ENCODE peak calls at places on chromosomes 4 and X, in eight cellular contexts. N is T-cell; A is colonic mucosa; W is stimulated activated CD4-positive, alpha-beta T cell treated with anti-CD3 and anti-CD28 coated beads, Interleukin-15, amount 100 ng/mL, for 1 hour; F is cardiac fibroblast; K is NAMALWA; P is SK-MEL-5; E is fibroblast of villous mesenchyme. G is an unnamed sample.

GRCh38 chr4:77169496-77169895 is 12.5 kb downstream of the CCNG2 start:
- DNase-seq in E (peak), W (no peak), P (no peak), F (no peak), N (no peak), K (no peak), A (no peak), G (no peak)

GRCh38 chr4:123528501-123529277 is 132.1 kb downstream of the SPRY1 start:
- DNase-seq in W (no peak), E (no peak), P (no peak), F (no peak), N (no peak), A (peak), K (no peak), G (no peak)

GRCh38 chrX:16628954-16629595 is 20.9 kb upstream of the S100G start:
- DNase-seq in W (no peak), K (no peak), F (no peak), A (no peak), E (no peak), N (no peak), P (no peak), G (no peak)

GRCh38 chr4:33746979-33747378 is 2497.3 kb downstream of the ARAP2 start:
- DNase-seq in F (peak), K (no peak), E (no peak), P (peak), A (no peak), W (no peak), N (no peak), G (no peak)

GRCh38 chr4:2570551-2571222 is 34.2 kb downstream of the FAM193A start:
- DNase-seq in P (no peak), W (peak), F (no peak), K (no peak), A (no peak), N (peak), E (no peak), G (no peak)

GRCh38 chr4:147984065-147984777 is 252.3 kb downstream of the ARHGAP10 start:
- DNase-seq in A (peak), E (peak), W (no peak), F (peak), P (peak), N (peak), K (peak), G (peak)

GRCh38 chrX:7263330-7263729 is 115.4 kb upstream of the PUDP start:
- DNase-seq in P (no peak), K (peak), F (no peak), W (no peak), N (no peak), E (no peak), A (no peak), G (no peak)

GRCh38 chr4:116925900-116926457 is 159.4 kb downstream of the TRAM1L1 start:
- DNase-seq in W (no peak), E (no peak), P (no peak), K (no peak), F (no peak), A (no peak), N (no peak), G (no peak)

GRCh38 chr4:3480528-3481112 is 17.5 kb downstream of the DOK7 start:
- DNase-seq in P (peak), N (peak), E (peak), W (peak), A (peak), K (peak), F (peak), G (peak)

GRCh38 chr4:108060164-108060563 is 70.5 kb downstream of the HADH start:
- DNase-seq in K (peak), A (no peak), P (peak), F (peak), N (no peak), E (peak), W (no peak), G (peak)

GRCh38 chr4:110630621-110631402 is 7.9 kb upstream of the PITX2 start:
- DNase-seq in K (no peak), P (no peak), A (no peak), E (peak), F (no peak), W (no peak), N (no peak), G (no peak)

GRCh38 chr4:32135642-32136041 is 1415.5 kb downstream of the PCDH7 start:
- DNase-seq in E (peak), P (no peak), F (peak), N (no peak), W (no peak), K (no peak), A (no peak), G (no peak)

GRCh38 chrX:121641560-121641959 is 594.1 kb downstream of the GLUD2 start:
- DNase-seq in N (no peak), A (no peak), K (no peak), E (peak), P (peak), F (peak), W (no peak), G (no peak)

GRCh38 chrX:136339702-136340101 is 38.9 kb downstream of the ADGRG4 start:
- DNase-seq in N (no peak), A (no peak), E (no peak), P (no peak), W (no peak), F (no peak), K (no peak), G (no peak)

GRCh38 chrX:134886201-134886600 is 104.6 kb upstream of the SMIM10 start:
- DNase-seq in P (no peak), N (no peak), A (no peak), W (no peak), F (peak), E (peak), K (no peak), G (no peak)

GRCh38 chr4:9924750-9925149 is 96.5 kb downstream of the SLC2A9 start:
- DNase-seq in N (no peak), K (no peak), E (no peak), P (no peak), F (peak), W (no peak), A (no peak), G (peak)

GRCh38 chr4:77636902-77637301 is 31.3 kb downstream of the CXCL13 start:
- DNase-seq in N (no peak), W (no peak), E (peak), P (no peak), F (peak), K (peak), A (peak), G (peak)

GRCh38 chr4:152185786-152186540 is 349.9 kb downstream of the FBXW7 start:
- DNase-seq in E (no peak), K (no peak), W (no peak), P (no peak), N (no peak), F (peak), A (no peak), G (no peak)

GRCh38 chrX:139423186-139423585 is 107.4 kb upstream of the F9 start:
- DNase-seq in W (no peak), A (no peak), E (no peak), N (no peak), K (no peak), F (no peak), P (no peak), G (no peak)

GRCh38 chr4:156945532-156945931 is 26.1 kb downstream of the PDGFC start:
- DNase-seq in W (no peak), F (peak), K (no peak), A (no peak), E (no peak), N (no peak), P (no peak), G (no peak)

GRCh38 chrX:82676386-82676785 is 831.7 kb upstream of the POU3F4 start:
- DNase-seq in W (no peak), P (peak), F (peak), K (peak), A (no peak), N (no peak), E (no peak), G (no peak)

GRCh38 chrX:66717926-66718325 is 79.0 kb upstream of the EDA2R start:
- DNase-seq in N (no peak), E (no peak), K (no peak), P (no peak), W (no peak), A (no peak), F (peak), G (no peak)

GRCh38 chr4:38529189-38530115 is 134.5 kb upstream of the KLF3 start:
- DNase-seq in W (no peak), N (peak), P (no peak), E (no peak), F (no peak), K (peak), A (peak), G (peak)

GRCh38 chr4:89290727-89291126 is 16.9 kb downstream of the GPRIN3 start:
- DNase-seq in W (no peak), K (peak), P (peak), A (no peak), F (no peak), N (no peak), E (peak), G (no peak)

GRCh38 chr4:187128971-187129370 is 405.3 kb upstream of the FAT1 start:
- DNase-seq in N (no peak), P (peak), W (no peak), A (no peak), E (no peak), F (peak), K (no peak), G (no peak)

GRCh38 chr4:44661940-44662622 is 10.7 kb upstream of the YIPF7 start:
- DNase-seq in A (no peak), W (no peak), E (no peak), K (no peak), N (no peak), P (peak), F (peak), G (no peak)

GRCh38 chrX:17738002-17738713 is 865 bp downstream of the SCML1 start:
- DNase-seq in K (no peak), N (peak), F (peak), A (peak), W (peak), E (peak), P (peak), G (peak)

GRCh38 chrX:10794203-10794630 is 173.8 kb upstream of the MID1 start:
- DNase-seq in W (no peak), E (peak), P (no peak), K (no peak), A (no peak), F (no peak), N (no peak), G (no peak)

GRCh38 chr4:98332017-98332416 is 70.8 kb downstream of the RAP1GDS1 start:
- DNase-seq in P (no peak), N (no peak), E (no peak), F (no peak), W (no peak), K (no peak), A (no peak), G (no peak)

GRCh38 chr4:82126641-82127040 is 247.2 kb downstream of the HNRNPD start:
- DNase-seq in F (no peak), W (no peak), N (no peak), P (no peak), K (no peak), A (no peak), E (no peak), G (no peak)

GRCh38 chrX:20383487-20383886 is 116.8 kb upstream of the RPS6KA3 start:
- DNase-seq in F (no peak), K (no peak), N (no peak), A (no peak), P (no peak), W (no peak), E (peak), G (no peak)

G was measured in COR-L47.